ENCODE peak calls at places on chromosomes 11 and 22, in ten cellular contexts. U is ovary, K is A549, I is stomach, Q is sigmoid colon, A is transverse colon, X is esophagus muscularis mucosa, N is suprapubic skin, B is K562, M is upper lobe of left lung. V is an unnamed sample.

GRCh38 chr22:26027341-26027740 is 141.9 kb upstream of the SEZ6L start:
- DNase-seq in U (no peak), K (no peak), I (no peak), Q (no peak), A (no peak), X (no peak), N (no peak), B (no peak), M (no peak), V (no peak)

GRCh38 chr22:41021655-41022454 is 70.5 kb upstream of the EP300 start:
- DNase-seq in U (peak), K (peak), I (peak), Q (peak), A (peak), X (no peak), N (peak), B (peak), M (peak), V (peak)

GRCh38 chr11:66668653-66669430 is 8.8 kb downstream of the RBM4B start:
- DNase-seq in U (no peak), K (no peak), I (no peak), Q (no peak), A (no peak), X (no peak), N (no peak), B (no peak), M (no peak), V (no peak)

GRCh38 chr11:78022397-78023396 is at the start of gene KCTD14:
- DNase-seq in U (peak), K (no peak), I (peak), Q (peak), A (peak), X (no peak), N (no peak), B (no peak), M (peak), V (no peak)

GRCh38 chr22:46634011-46634699 is 14.0 kb downstream of the GRAMD4 start:
- DNase-seq in U (no peak), K (no peak), I (no peak), Q (no peak), A (no peak), X (no peak), N (no peak), B (no peak), M (peak), V (no peak)

GRCh38 chr11:72239296-72239848 is 4.6 kb downstream of the PHOX2A start:
- DNase-seq in U (peak), K (no peak), I (no peak), Q (peak), A (peak), X (no peak), N (peak), B (no peak), M (peak), V (no peak)

GRCh38 chr11:67351275-67352005 is 1.9 kb downstream of the POLD4 start:
- DNase-seq in U (no peak), K (peak), I (peak), Q (peak), A (peak), X (no peak), N (no peak), B (peak), M (no peak), V (no peak)

GRCh38 chr11:3956038-3956437 is 100.6 kb downstream of the STIM1 start:
- DNase-seq in U (no peak), K (no peak), I (no peak), Q (no peak), A (no peak), X (no peak), N (no peak), B (no peak), M (no peak), V (no peak)

GRCh38 chr22:49411236-49411635 is 416.4 kb downstream of the BRD1 start:
- DNase-seq in U (no peak), K (no peak), I (no peak), Q (no peak), A (no peak), X (no peak), N (peak), B (no peak), M (no peak), V (no peak)

GRCh38 chr11:106642331-106642730 is 375.9 kb downstream of the GUCY1A2 start:
- DNase-seq in U (no peak), K (no peak), I (no peak), Q (no peak), A (no peak), X (no peak), N (no peak), B (no peak), M (no peak), V (no peak)

GRCh38 chr11:126310229-126310991 is 6.5 kb downstream of the DCPS start:
- DNase-seq in U (peak), K (peak), I (peak), Q (peak), A (peak), X (peak), N (peak), B (peak), M (no peak), V (peak)
- TF ChIP-seq POLR2A in U (no peak), K (no peak), I (no peak), Q (no peak), A (no peak), X (no peak), N (no peak), B (no peak), M (no peak), V (no peak)

DNA sequence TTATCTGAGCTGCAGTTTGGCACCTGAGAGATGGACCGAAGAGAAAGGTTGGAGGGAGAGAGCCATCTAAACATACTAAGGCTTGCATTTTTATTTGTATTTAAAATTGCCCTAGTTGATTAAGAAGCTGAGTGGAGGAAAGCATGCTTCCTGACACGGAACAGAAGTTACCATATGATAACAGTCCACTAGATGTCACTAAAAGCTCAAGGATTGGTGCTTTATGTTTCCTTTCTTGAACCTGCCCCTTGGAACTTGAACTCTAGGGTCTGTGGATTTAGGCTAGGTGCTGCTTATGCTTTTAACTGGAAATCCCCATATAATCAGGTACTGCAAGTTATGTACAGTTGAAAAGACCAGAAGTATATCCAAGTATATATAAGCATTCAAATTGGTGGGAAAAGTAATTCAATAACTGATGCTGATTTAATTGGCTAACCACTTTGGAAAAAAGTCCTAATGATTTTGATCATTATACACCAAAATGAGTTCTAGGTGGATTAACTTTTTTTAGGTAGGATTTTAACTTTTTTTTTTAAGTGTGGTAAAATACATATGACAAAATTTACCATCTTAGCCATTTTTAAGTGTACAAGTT is 9.5 kb downstream of the RBMXL2 start:
- DNase-seq in U (no peak), K (peak), I (no peak), Q (no peak), A (no peak), X (no peak), N (no peak), B (peak), M (no peak), V (peak)
- TF ChIP-seq CTCF in U (peak), K (peak), I (peak), Q (peak), A (peak), X (peak), N (peak), B (peak), M (peak), V (peak)

GRCh38 chr22:27372364-27372763 is 429.2 kb downstream of the MN1 start:
- DNase-seq in U (no peak), K (no peak), I (no peak), Q (no peak), A (no peak), X (peak), N (no peak), B (no peak), M (no peak), V (no peak)

GRCh38 chr22:27370987-27371386 is 430.6 kb downstream of the MN1 start:
- DNase-seq in U (no peak), K (no peak), I (no peak), Q (no peak), A (no peak), X (peak), N (no peak), B (no peak), M (no peak), V (no peak)

GRCh38 chr22:27372969-27373670 is 428.4 kb downstream of the MN1 start:
- DNase-seq in U (no peak), K (no peak), I (peak), Q (no peak), A (peak), X (peak), N (no peak), B (peak), M (peak), V (no peak)

GRCh38 chr22:27370281-27370680 is 431.3 kb downstream of the MN1 start:
- DNase-seq in U (no peak), K (no peak), I (no peak), Q (no peak), A (no peak), X (peak), N (no peak), B (peak), M (no peak), V (no peak)
- TF ChIP-seq EP300 in U (no peak), K (no peak), I (no peak), Q (no peak), A (no peak), X (no peak), N (no peak), B (no peak), M (no peak), V (no peak)

DNA sequence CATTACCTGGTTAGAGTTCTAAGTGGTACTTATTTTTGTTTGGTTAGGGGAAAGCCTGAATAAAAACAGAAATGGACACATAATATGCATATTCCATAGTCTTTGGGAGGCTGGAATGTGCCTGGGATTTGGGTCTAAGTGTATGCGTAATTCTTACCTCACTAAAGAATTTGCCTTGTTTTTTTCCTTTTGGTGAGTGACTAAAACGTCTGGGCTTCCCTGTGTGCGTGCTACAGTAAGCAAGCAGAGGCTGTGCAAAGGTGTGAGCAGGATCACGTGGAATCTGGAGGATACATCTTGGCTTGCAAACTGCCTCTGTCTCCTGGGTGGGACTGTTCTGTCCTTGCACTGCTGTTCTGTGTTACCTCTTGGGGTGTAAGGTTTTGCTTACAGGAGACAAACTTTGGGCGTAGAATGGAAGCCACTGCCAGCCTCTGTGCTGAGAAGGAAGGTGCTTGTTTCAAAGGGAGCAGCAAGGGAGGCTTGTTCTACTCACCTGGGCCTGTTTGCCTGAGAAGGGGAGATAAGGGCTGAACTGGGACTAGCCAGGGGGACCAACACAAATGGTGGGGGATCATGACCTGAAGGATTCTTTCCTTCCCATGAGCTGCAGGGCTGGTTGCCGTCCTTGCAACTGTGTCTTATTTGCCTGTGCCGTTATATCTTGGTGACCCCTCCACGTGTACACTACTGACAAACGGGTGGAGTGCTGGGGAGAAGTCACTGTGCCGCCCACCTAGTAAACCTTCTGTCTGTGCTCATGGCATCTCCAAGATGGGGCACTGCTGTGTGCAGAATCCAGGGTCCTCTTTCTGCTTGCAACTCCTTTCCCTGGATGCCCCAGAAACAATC is 4.5 kb downstream of the NEAT1 start:
- DNase-seq in U (peak), K (no peak), I (peak), Q (peak), A (peak), X (no peak), N (peak), B (peak), M (no peak), V (peak)
- TF ChIP-seq POLR2A in U (peak), K (peak), I (no peak), Q (peak), A (peak), X (peak), N (peak), B (peak), M (peak), V (peak)

GRCh38 chr11:17036666-17037658 is 22.7 kb upstream of the PLEKHA7 start:
- DNase-seq in U (no peak), K (no peak), I (peak), Q (no peak), A (peak), X (no peak), N (no peak), B (peak), M (no peak), V (no peak)
- TF ChIP-seq CTCF in U (no peak), K (no peak), I (no peak), Q (no peak), A (no peak), X (no peak), N (no peak), B (no peak), M (no peak), V (no peak)

GRCh38 chr11:117927926-117928325 is 1.3 kb downstream of the TMPRSS13 start:
- DNase-seq in U (no peak), K (no peak), I (no peak), Q (no peak), A (no peak), X (no peak), N (no peak), B (no peak), M (no peak), V (no peak)

GRCh38 chr11:117930208-117930570 is 987 bp upstream of the TMPRSS13 start:
- DNase-seq in U (no peak), K (no peak), I (no peak), Q (no peak), A (no peak), X (no peak), N (no peak), B (no peak), M (no peak), V (no peak)

GRCh38 chr11:117929568-117930207 is 486 bp upstream of the TMPRSS13 start:
- DNase-seq in U (no peak), K (no peak), I (no peak), Q (no peak), A (no peak), X (no peak), N (no peak), B (no peak), M (no peak), V (no peak)

GRCh38 chr11:117930668-117931330 is 1.6 kb upstream of the TMPRSS13 start:
- DNase-seq in U (no peak), K (no peak), I (no peak), Q (no peak), A (no peak), X (no peak), N (peak), B (no peak), M (no peak), V (no peak)

GRCh38 chr11:117928818-117929567 is at the start of gene TMPRSS13:
- DNase-seq in U (no peak), K (no peak), I (no peak), Q (peak), A (peak), X (no peak), N (no peak), B (no peak), M (peak), V (no peak)
- TF ChIP-seq EP300 in U (no peak), K (no peak), I (no peak), Q (no peak), A (no peak), X (no peak), N (no peak), B (no peak), M (no peak), V (no peak)

GRCh38 chr11:31419669-31420068 is 50.0 kb downstream of the DNAJC24 start:
- DNase-seq in U (no peak), K (no peak), I (no peak), Q (no peak), A (no peak), X (no peak), N (no peak), B (no peak), M (no peak), V (no peak)

GRCh38 chr11:31419138-31419537 is 49.5 kb downstream of the DNAJC24 start:
- DNase-seq in U (no peak), K (no peak), I (no peak), Q (no peak), A (no peak), X (no peak), N (no peak), B (peak), M (no peak), V (no peak)

GRCh38 chr11:31417816-31418215 is 48.2 kb downstream of the DNAJC24 start:
- DNase-seq in U (no peak), K (no peak), I (no peak), Q (no peak), A (no peak), X (no peak), N (no peak), B (no peak), M (no peak), V (no peak)

GRCh38 chr11:31414338-31414737 is 44.7 kb downstream of the DNAJC24 start:
- DNase-seq in U (no peak), K (no peak), I (no peak), Q (no peak), A (no peak), X (no peak), N (no peak), B (no peak), M (no peak), V (no peak)

GRCh38 chr11:31417357-31417756 is 47.7 kb downstream of the DNAJC24 start:
- DNase-seq in U (no peak), K (no peak), I (no peak), Q (no peak), A (no peak), X (no peak), N (no peak), B (no peak), M (no peak), V (no peak)
- TF ChIP-seq POLR2A in U (no peak), K (no peak), I (no peak), Q (no peak), A (no peak), X (no peak), N (no peak), B (no peak), M (no peak), V (no peak)

V was measured in tibial nerve.